ENCODE peak calls at places on chromosome 14, in eight cellular contexts. B is cardiac fibroblast, D is MCF 10A, O is A549, R is globus pallidus, C is GM12891, U is EL, X is iPS DF 19.7. Z is an unnamed sample.

GRCh38 chr14:99242816-99243795 is 28.9 kb downstream of the BCL11B start:
- DNase-seq in R (no peak), O (no peak), C (no peak), B (no peak), D (no peak), U (no peak), X (no peak), Z (no peak)

GRCh38 chr14:90194706-90195105 is 61.6 kb upstream of the PSMC1 start:
- DNase-seq in D (peak), R (no peak), U (no peak), B (no peak), O (no peak), C (no peak), X (no peak), Z (no peak)

GRCh38 chr14:101600336-101600890 is 39.1 kb downstream of the DIO3 start:
- DNase-seq in D (no peak), U (no peak), R (no peak), C (no peak), O (no peak), B (no peak), X (no peak), Z (no peak)

GRCh38 chr14:74437654-74438053 is 11.6 kb upstream of the SYNDIG1L start:
- DNase-seq in C (no peak), B (peak), O (no peak), U (no peak), D (peak), R (no peak), X (no peak), Z (no peak)

GRCh38 chr14:68576031-68576430 is 216.8 kb downstream of the ZFP36L1 start:
- DNase-seq in U (peak), R (no peak), C (no peak), D (no peak), X (no peak), B (peak), O (no peak), Z (no peak)

GRCh38 chr14:77498120-77498979 is at the start of gene ISM2:
- DNase-seq in U (peak), D (no peak), O (peak), B (peak), C (peak), X (no peak), R (no peak), Z (no peak)

GRCh38 chr14:35386673-35387125 is 17.9 kb downstream of the NFKBIA start:
- DNase-seq in B (no peak), R (no peak), D (no peak), O (no peak), X (no peak), U (no peak), C (no peak), Z (no peak)

GRCh38 chr14:85566603-85567002 is 36.7 kb downstream of the FLRT2 start:
- DNase-seq in R (no peak), D (peak), U (peak), B (peak), C (no peak), X (no peak), O (no peak), Z (peak)

GRCh38 chr14:35877276-35877675 is 51.1 kb downstream of the BRMS1L start:
- DNase-seq in R (no peak), C (no peak), X (no peak), O (peak), B (peak), D (peak), U (no peak), Z (no peak)

GRCh38 chr14:104874571-104875411 is 9.7 kb downstream of the CEP170B start:
- DNase-seq in X (no peak), O (no peak), D (no peak), B (no peak), R (no peak), C (no peak), U (no peak), Z (no peak)

GRCh38 chr14:63893701-63894458 is 41.1 kb downstream of the SYNE2 start:
- DNase-seq in D (peak), B (peak), O (peak), R (no peak), U (peak), X (no peak), C (no peak), Z (peak)

GRCh38 chr14:26597136-26598080 is at the start of gene NOVA1:
- DNase-seq in R (peak), C (peak), X (peak), D (no peak), O (peak), U (no peak), B (peak), Z (no peak)

GRCh38 chr14:29749327-29749726 is 178.3 kb downstream of the PRKD1 start:
- DNase-seq in U (peak), D (peak), X (no peak), O (peak), B (peak), R (no peak), C (no peak), Z (no peak)

GRCh38 chr14:95265106-95266094 is 54.3 kb downstream of the CLMN start:
- DNase-seq in R (no peak), O (peak), X (no peak), B (peak), C (no peak), U (peak), D (peak), Z (peak)

GRCh38 chr14:52025310-52025709 is 36.0 kb downstream of the RTRAF start:
- DNase-seq in B (peak), C (no peak), D (peak), U (peak), O (no peak), R (no peak), X (no peak), Z (peak)

Z was measured in GM04503.